ENCODE peak calls at places on chromosomes 16 and 17, in seven cellular contexts. One of them, this sample, is unnamed.
A peak's percentile ranks its signal among the peaks of the same experiment; 100 is the strongest.

GRCh38 chr17:34177642-34178041 is 77.4 kb upstream of the CCL2 start:
- DNase-seq in sigmoid colon: no peak
- DNase-seq in Panc1: no peak
- DNase-seq in aorta: no peak
- DNase-seq in mammary epithelial cell: no peak
- DNase-seq in colonic mucosa: no peak
- DNase-seq in AG04450: no peak
- DNase-seq in this sample: no peak

GRCh38 chr17:42623732-42624596 is 14.5 kb downstream of the TUBG1 start:
- DNase-seq in sigmoid colon: no peak
- DNase-seq in Panc1: no peak
- DNase-seq in aorta: no peak
- DNase-seq in mammary epithelial cell: peak; percentile 77
- DNase-seq in colonic mucosa: peak; percentile 62
- DNase-seq in AG04450: no peak
- DNase-seq in this sample: no peak

GRCh38 chr16:26672206-26672605 is 394.5 kb upstream of the C16orf82 start:
- DNase-seq in sigmoid colon: no peak
- DNase-seq in Panc1: no peak
- DNase-seq in aorta: no peak
- DNase-seq in mammary epithelial cell: no peak
- DNase-seq in colonic mucosa: no peak
- DNase-seq in AG04450: no peak
- DNase-seq in this sample: no peak

GRCh38 chr16:68235882-68236803 is at the start of gene ESRP2:
- DNase-seq in sigmoid colon: peak; percentile 77
- DNase-seq in Panc1: no peak
- DNase-seq in aorta: peak; percentile 65
- DNase-seq in mammary epithelial cell: peak; percentile 90
- DNase-seq in colonic mucosa: peak; percentile 91
- DNase-seq in AG04450: no peak
- DNase-seq in this sample: no peak

GRCh38 chr16:56477096-56477878 is 25.9 kb downstream of the OGFOD1 start:
- DNase-seq in sigmoid colon: no peak
- DNase-seq in Panc1: peak; percentile 17
- DNase-seq in aorta: no peak
- DNase-seq in mammary epithelial cell: peak; percentile 76
- DNase-seq in colonic mucosa: no peak
- DNase-seq in AG04450: peak; percentile 58
- DNase-seq in this sample: no peak

GRCh38 chr16:50359626-50360025 is 9.2 kb downstream of the BRD7 start:
- DNase-seq in sigmoid colon: no peak
- DNase-seq in Panc1: no peak
- DNase-seq in aorta: no peak
- DNase-seq in mammary epithelial cell: no peak
- DNase-seq in colonic mucosa: no peak
- DNase-seq in AG04450: no peak
- DNase-seq in this sample: no peak

GRCh38 chr17:142102-142661 is 4.8 kb downstream of the SCGB1C2 start:
- DNase-seq in sigmoid colon: peak; percentile 61
- DNase-seq in Panc1: no peak
- DNase-seq in aorta: peak; percentile 38
- DNase-seq in mammary epithelial cell: peak; percentile 11
- DNase-seq in colonic mucosa: peak; percentile 13
- DNase-seq in AG04450: no peak
- DNase-seq in this sample: no peak

GRCh38 chr17:80780381-80781187 is 211.1 kb upstream of the CHMP6 start:
- DNase-seq in sigmoid colon: peak; percentile 64
- DNase-seq in Panc1: no peak
- DNase-seq in aorta: peak; percentile 30
- DNase-seq in mammary epithelial cell: no peak
- DNase-seq in colonic mucosa: no peak
- DNase-seq in AG04450: no peak
- DNase-seq in this sample: no peak

GRCh38 chr16:58099097-58099955 is 29.9 kb downstream of the CFAP20 start:
- DNase-seq in sigmoid colon: peak; percentile 41
- DNase-seq in Panc1: no peak
- DNase-seq in aorta: no peak
- DNase-seq in mammary epithelial cell: no peak
- DNase-seq in colonic mucosa: no peak
- DNase-seq in AG04450: no peak
- DNase-seq in this sample: no peak

GRCh38 chr17:51813166-51813783 is 345.2 kb downstream of the CA10 start:
- DNase-seq in sigmoid colon: no peak
- DNase-seq in Panc1: no peak
- DNase-seq in aorta: no peak
- DNase-seq in mammary epithelial cell: no peak
- DNase-seq in colonic mucosa: no peak
- DNase-seq in AG04450: no peak
- DNase-seq in this sample: no peak

GRCh38 chr17:51815097-51815496 is 343.4 kb downstream of the CA10 start:
- DNase-seq in sigmoid colon: no peak
- DNase-seq in Panc1: no peak
- DNase-seq in aorta: no peak
- DNase-seq in mammary epithelial cell: no peak
- DNase-seq in colonic mucosa: no peak
- DNase-seq in AG04450: no peak
- DNase-seq in this sample: no peak

GRCh38 chr17:51817955-51818354 is 340.6 kb downstream of the CA10 start:
- DNase-seq in sigmoid colon: no peak
- DNase-seq in Panc1: no peak
- DNase-seq in aorta: no peak
- DNase-seq in mammary epithelial cell: no peak
- DNase-seq in colonic mucosa: no peak
- DNase-seq in AG04450: no peak
- DNase-seq in this sample: no peak

GRCh38 chr17:51813784-51814174 is 344.7 kb downstream of the CA10 start:
- DNase-seq in sigmoid colon: no peak
- DNase-seq in Panc1: no peak
- DNase-seq in aorta: no peak
- DNase-seq in mammary epithelial cell: no peak
- DNase-seq in colonic mucosa: no peak
- DNase-seq in AG04450: no peak
- DNase-seq in this sample: no peak

GRCh38 chr17:51814521-51814920 is 344.0 kb downstream of the CA10 start:
- DNase-seq in sigmoid colon: no peak
- DNase-seq in Panc1: no peak
- DNase-seq in aorta: no peak
- DNase-seq in mammary epithelial cell: no peak
- DNase-seq in colonic mucosa: peak; percentile 65
- DNase-seq in AG04450: no peak
- DNase-seq in this sample: no peak
- H3K27ac ChIP-seq in sigmoid colon: no peak overlapping the region
- H3K27ac ChIP-seq in Panc1: no peak overlapping the region
- H3K27ac ChIP-seq in aorta: no peak overlapping the region
- H3K27ac ChIP-seq in mammary epithelial cell: no peak overlapping the region
- H3K27ac ChIP-seq in colonic mucosa: peak overlapping the region; percentile 44
- H3K27ac ChIP-seq in AG04450: no peak overlapping the region
- H3K27ac ChIP-seq in this sample: no peak overlapping the region

GRCh38 chr16:35585411-35585810 is 2126.0 kb downstream of the TP53TG3F start:
- DNase-seq in sigmoid colon: no peak
- DNase-seq in Panc1: no peak
- DNase-seq in aorta: no peak
- DNase-seq in mammary epithelial cell: no peak
- DNase-seq in colonic mucosa: no peak
- DNase-seq in AG04450: no peak
- DNase-seq in this sample: no peak
- H3K9me3 ChIP-seq in sigmoid colon: no peaks in the 10 kb centered on the region
- H3K9me3 ChIP-seq in Panc1: no peaks in the 10 kb centered on the region
- H3K9me3 ChIP-seq in aorta: peaks cover under 1% of the 10 kb centered on the region
- H3K9me3 ChIP-seq in mammary epithelial cell: peaks cover 4% of the 10 kb centered on the region
- H3K9me3 ChIP-seq in colonic mucosa: no peaks in the 10 kb centered on the region
- H3K9me3 ChIP-seq in AG04450: peaks cover 12% of the 10 kb centered on the region
- H3K9me3 ChIP-seq in this sample: peaks cover 3% of the 10 kb centered on the region

GRCh38 chr17:62907961-62908360 is 58.1 kb upstream of the TANC2 start:
- DNase-seq in sigmoid colon: no peak
- DNase-seq in Panc1: no peak
- DNase-seq in aorta: no peak
- DNase-seq in mammary epithelial cell: no peak
- DNase-seq in colonic mucosa: no peak
- DNase-seq in AG04450: no peak
- DNase-seq in this sample: no peak
- H3K4me3 ChIP-seq in sigmoid colon: no peak overlapping the region
- H3K4me3 ChIP-seq in Panc1: no peak overlapping the region
- H3K4me3 ChIP-seq in aorta: no peak overlapping the region
- H3K4me3 ChIP-seq in mammary epithelial cell: no peak overlapping the region
- H3K4me3 ChIP-seq in colonic mucosa: no peak overlapping the region
- H3K4me3 ChIP-seq in AG04450: no peak overlapping the region
- H3K4me3 ChIP-seq in this sample: no peak overlapping the region

DNA sequence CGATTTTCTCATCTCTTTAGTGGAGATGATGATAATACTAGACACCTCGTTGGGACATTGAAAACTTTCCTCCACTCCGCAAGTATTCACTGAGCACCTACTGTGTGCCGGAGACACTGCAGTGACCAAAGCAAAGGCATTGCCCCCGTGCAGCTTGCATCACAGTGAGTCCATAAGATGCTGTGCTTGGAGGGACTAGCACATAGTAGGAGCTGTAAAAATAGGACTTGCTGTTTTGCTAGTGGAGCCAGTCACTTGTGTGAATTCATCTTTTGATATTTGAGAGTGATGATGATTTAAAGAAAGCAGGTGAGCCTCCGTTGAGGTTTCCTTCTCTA is 5.3 kb upstream of the MAP2K3 start:
- DNase-seq in sigmoid colon: no peak
- DNase-seq in Panc1: no peak
- DNase-seq in aorta: no peak
- DNase-seq in mammary epithelial cell: no peak
- DNase-seq in colonic mucosa: no peak
- DNase-seq in AG04450: no peak
- DNase-seq in this sample: no peak
- H3K27ac ChIP-seq in sigmoid colon: no peak overlapping the region
- H3K27ac ChIP-seq in Panc1: no peak overlapping the region
- H3K27ac ChIP-seq in aorta: no peak overlapping the region
- H3K27ac ChIP-seq in mammary epithelial cell: no peak overlapping the region
- H3K27ac ChIP-seq in colonic mucosa: peak overlapping the region; percentile 41
- H3K27ac ChIP-seq in AG04450: no peak overlapping the region
- H3K27ac ChIP-seq in this sample: no peak overlapping the region

DNA sequence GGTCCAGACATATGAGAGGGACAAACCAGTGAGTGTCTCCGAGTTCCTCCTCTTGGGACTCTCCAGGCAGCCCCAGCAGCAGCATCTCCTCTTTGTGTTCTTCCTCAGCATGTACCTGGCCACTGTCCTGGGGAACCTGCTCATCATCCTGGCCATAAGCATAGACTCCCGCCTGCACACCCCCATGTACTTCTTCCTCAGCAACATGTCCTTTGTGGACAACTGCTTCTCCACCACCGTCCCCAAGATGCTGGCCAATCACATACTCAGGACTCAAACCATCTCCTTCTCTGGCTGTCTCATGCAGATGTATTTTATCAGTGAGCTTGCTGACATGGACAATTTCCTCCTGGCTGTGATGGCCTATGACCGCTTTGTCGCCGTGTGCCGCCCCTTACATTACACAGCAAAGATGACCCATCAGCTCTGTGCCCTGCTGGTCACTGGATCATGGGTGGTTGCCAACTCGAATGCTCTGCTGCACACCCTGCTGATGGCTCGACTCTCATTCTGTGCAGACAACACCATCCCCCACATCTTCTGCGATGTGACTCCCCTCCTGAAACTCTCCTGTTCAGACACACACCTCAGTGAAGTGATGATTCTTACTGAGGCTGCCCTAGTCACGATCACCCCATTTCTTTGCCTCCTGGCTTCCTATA is 19.2 kb downstream of the ZNF200 start:
- DNase-seq in sigmoid colon: no peak
- DNase-seq in Panc1: no peak
- DNase-seq in aorta: no peak
- DNase-seq in mammary epithelial cell: no peak
- DNase-seq in colonic mucosa: no peak
- DNase-seq in AG04450: no peak
- DNase-seq in this sample: no peak
- H3K9me3 ChIP-seq in sigmoid colon: peaks cover 4% of the 10 kb centered on the region
- H3K9me3 ChIP-seq in Panc1: no peaks in the 10 kb centered on the region
- H3K9me3 ChIP-seq in aorta: peaks cover 3% of the 10 kb centered on the region
- H3K9me3 ChIP-seq in mammary epithelial cell: no peaks in the 10 kb centered on the region
- H3K9me3 ChIP-seq in colonic mucosa: no peaks in the 10 kb centered on the region
- H3K9me3 ChIP-seq in AG04450: peaks cover 6% of the 10 kb centered on the region
- H3K9me3 ChIP-seq in this sample: no peaks in the 10 kb centered on the region

DNA sequence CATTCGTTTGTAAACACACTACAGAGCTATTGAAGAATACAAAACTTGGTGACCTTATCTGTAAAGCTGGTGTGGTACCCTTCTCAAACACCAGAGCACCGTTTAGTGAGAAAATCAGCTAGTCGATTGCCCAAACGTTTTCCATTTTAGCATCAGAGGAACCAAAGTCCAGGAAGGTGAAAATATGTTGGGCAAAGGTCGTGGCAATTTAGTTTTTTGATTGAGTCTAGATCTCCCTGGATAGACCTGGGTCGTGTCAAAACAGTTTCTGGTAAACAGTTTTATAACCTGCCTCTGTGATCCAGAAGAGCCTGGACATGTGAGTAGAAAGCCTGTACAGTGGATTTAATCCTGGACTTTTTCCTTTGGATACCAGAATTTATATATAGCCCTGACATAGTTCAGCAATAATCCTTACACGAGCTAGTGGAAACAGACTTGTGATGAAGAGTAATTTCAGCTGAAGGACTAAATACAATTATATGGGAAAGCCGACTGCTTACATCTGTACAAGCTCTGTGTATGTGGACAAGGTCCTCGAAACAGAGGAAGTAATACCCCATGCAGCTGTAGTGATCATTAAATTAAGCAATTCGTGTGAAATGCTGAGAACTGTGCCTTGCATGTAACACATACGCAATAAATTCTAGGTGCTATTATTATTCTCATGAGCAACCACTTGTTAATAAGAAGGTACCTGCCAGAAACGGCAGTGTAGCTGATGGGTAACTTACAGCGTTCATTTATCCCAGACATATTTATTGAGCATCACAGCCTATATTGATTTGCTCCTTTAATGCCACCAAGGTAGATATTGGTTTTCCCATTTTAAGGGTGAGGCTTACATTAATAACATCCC is 72.5 kb downstream of the MAP2K6 start:
- DNase-seq in sigmoid colon: no peak
- DNase-seq in Panc1: no peak
- DNase-seq in aorta: no peak
- DNase-seq in mammary epithelial cell: no peak
- DNase-seq in colonic mucosa: no peak
- DNase-seq in AG04450: no peak
- DNase-seq in this sample: no peak
- H3K4me3 ChIP-seq in sigmoid colon: no peak overlapping the region
- H3K4me3 ChIP-seq in Panc1: no peak overlapping the region
- H3K4me3 ChIP-seq in aorta: no peak overlapping the region
- H3K4me3 ChIP-seq in mammary epithelial cell: no peak overlapping the region
- H3K4me3 ChIP-seq in colonic mucosa: no peak overlapping the region
- H3K4me3 ChIP-seq in AG04450: no peak overlapping the region
- H3K4me3 ChIP-seq in this sample: no peak overlapping the region

GRCh38 chr17:40284085-40284713 is 3.5 kb upstream of the CDC6 start:
- DNase-seq in sigmoid colon: no peak
- DNase-seq in Panc1: no peak
- DNase-seq in aorta: no peak
- DNase-seq in mammary epithelial cell: peak; percentile 92
- DNase-seq in colonic mucosa: peak; percentile 69
- DNase-seq in AG04450: no peak
- DNase-seq in this sample: no peak
- H3K27ac ChIP-seq in sigmoid colon: peak overlapping the region; percentile 54
- H3K27ac ChIP-seq in Panc1: no peak overlapping the region
- H3K27ac ChIP-seq in aorta: peak overlapping the region; percentile 31
- H3K27ac ChIP-seq in mammary epithelial cell: peak overlapping the region; percentile 91
- H3K27ac ChIP-seq in colonic mucosa: peak overlapping the region; percentile 85
- H3K27ac ChIP-seq in AG04450: peak overlapping the region; percentile 21
- H3K27ac ChIP-seq in this sample: no peak overlapping the region